ENCODE peak calls at places on chromosomes 12 and 14, in nine cellular contexts. One of them, this sample, is unnamed.

GRCh38 chr12:20631711-20632110 is 63.4 kb upstream of the SLCO1C1 start:
- DNase-seq in activated CD4-positive, alpha-beta memory T cell treated with anti-CD3 and anti-CD28 coated beads, Interleukin-2, amount 10 ng/mL, durations not matched to agents 7 days and 5 days: no peak
- DNase-seq in K562: no peak
- DNase-seq in NCI-H446 treated with DMSO at 0.1 percent for 48 hours: no peak
- DNase-seq in left ventricle myocardium superior: no peak
- DNase-seq in HFFc6: no peak
- DNase-seq in fibroblast of villous mesenchyme: peak; percentile 14
- DNase-seq in activated T-cell treated with anti-CD3 and anti-CD28 coated beads for 48 hours: no peak
- DNase-seq in progenitor cell of endocrine pancreas: no peak
- DNase-seq in this sample: peak; percentile 2

GRCh38 chr12:81500788-81501187 is 258.4 kb downstream of the PPFIA2 start:
- DNase-seq in activated CD4-positive, alpha-beta memory T cell treated with anti-CD3 and anti-CD28 coated beads, Interleukin-2, amount 10 ng/mL, durations not matched to agents 7 days and 5 days: no peak
- DNase-seq in K562: no peak
- DNase-seq in NCI-H446 treated with DMSO at 0.1 percent for 48 hours: no peak
- DNase-seq in left ventricle myocardium superior: no peak
- DNase-seq in HFFc6: no peak
- DNase-seq in fibroblast of villous mesenchyme: no peak
- DNase-seq in activated T-cell treated with anti-CD3 and anti-CD28 coated beads for 48 hours: no peak
- DNase-seq in progenitor cell of endocrine pancreas: no peak
- DNase-seq in this sample: no peak

GRCh38 chr12:119772431-119772830 is 104.5 kb downstream of the PRKAB1 start:
- DNase-seq in activated CD4-positive, alpha-beta memory T cell treated with anti-CD3 and anti-CD28 coated beads, Interleukin-2, amount 10 ng/mL, durations not matched to agents 7 days and 5 days: no peak
- DNase-seq in K562: no peak
- DNase-seq in NCI-H446 treated with DMSO at 0.1 percent for 48 hours: no peak
- DNase-seq in left ventricle myocardium superior: no peak
- DNase-seq in HFFc6: peak; percentile 55
- DNase-seq in fibroblast of villous mesenchyme: peak; percentile 34
- DNase-seq in activated T-cell treated with anti-CD3 and anti-CD28 coated beads for 48 hours: no peak
- DNase-seq in progenitor cell of endocrine pancreas: no peak
- DNase-seq in this sample: no peak

GRCh38 chr12:26493656-26494055 is 298.3 kb downstream of the SSPN start:
- DNase-seq in activated CD4-positive, alpha-beta memory T cell treated with anti-CD3 and anti-CD28 coated beads, Interleukin-2, amount 10 ng/mL, durations not matched to agents 7 days and 5 days: no peak
- DNase-seq in K562: no peak
- DNase-seq in NCI-H446 treated with DMSO at 0.1 percent for 48 hours: no peak
- DNase-seq in left ventricle myocardium superior: no peak
- DNase-seq in HFFc6: no peak
- DNase-seq in fibroblast of villous mesenchyme: no peak
- DNase-seq in activated T-cell treated with anti-CD3 and anti-CD28 coated beads for 48 hours: no peak
- DNase-seq in progenitor cell of endocrine pancreas: no peak
- DNase-seq in this sample: peak; percentile 75

GRCh38 chr12:110543252-110543959 is 39.7 kb downstream of the PPTC7 start:
- DNase-seq in activated CD4-positive, alpha-beta memory T cell treated with anti-CD3 and anti-CD28 coated beads, Interleukin-2, amount 10 ng/mL, durations not matched to agents 7 days and 5 days: no peak
- DNase-seq in K562: no peak
- DNase-seq in NCI-H446 treated with DMSO at 0.1 percent for 48 hours: peak; percentile 47
- DNase-seq in left ventricle myocardium superior: peak; percentile 89
- DNase-seq in HFFc6: no peak
- DNase-seq in fibroblast of villous mesenchyme: peak; percentile 90
- DNase-seq in activated T-cell treated with anti-CD3 and anti-CD28 coated beads for 48 hours: no peak
- DNase-seq in progenitor cell of endocrine pancreas: no peak
- DNase-seq in this sample: peak; percentile 99

GRCh38 chr12:60684988-60685655 is 1089.3 kb downstream of the SLC16A7 start:
- DNase-seq in activated CD4-positive, alpha-beta memory T cell treated with anti-CD3 and anti-CD28 coated beads, Interleukin-2, amount 10 ng/mL, durations not matched to agents 7 days and 5 days: no peak
- DNase-seq in K562: no peak
- DNase-seq in NCI-H446 treated with DMSO at 0.1 percent for 48 hours: no peak
- DNase-seq in left ventricle myocardium superior: no peak
- DNase-seq in HFFc6: no peak
- DNase-seq in fibroblast of villous mesenchyme: no peak
- DNase-seq in activated T-cell treated with anti-CD3 and anti-CD28 coated beads for 48 hours: no peak
- DNase-seq in progenitor cell of endocrine pancreas: no peak
- DNase-seq in this sample: no peak

GRCh38 chr14:64726585-64726890 is 22.3 kb downstream of the PLEKHG3 start:
- DNase-seq in activated CD4-positive, alpha-beta memory T cell treated with anti-CD3 and anti-CD28 coated beads, Interleukin-2, amount 10 ng/mL, durations not matched to agents 7 days and 5 days: peak; percentile 59
- DNase-seq in K562: no peak
- DNase-seq in NCI-H446 treated with DMSO at 0.1 percent for 48 hours: no peak
- DNase-seq in left ventricle myocardium superior: no peak
- DNase-seq in HFFc6: peak; percentile 18
- DNase-seq in fibroblast of villous mesenchyme: peak; percentile 77
- DNase-seq in activated T-cell treated with anti-CD3 and anti-CD28 coated beads for 48 hours: no peak
- DNase-seq in progenitor cell of endocrine pancreas: no peak
- DNase-seq in this sample: no peak

GRCh38 chr12:27334052-27334720 is 1.6 kb downstream of the BMAL2 start:
- DNase-seq in activated CD4-positive, alpha-beta memory T cell treated with anti-CD3 and anti-CD28 coated beads, Interleukin-2, amount 10 ng/mL, durations not matched to agents 7 days and 5 days: no peak
- DNase-seq in K562: no peak
- DNase-seq in NCI-H446 treated with DMSO at 0.1 percent for 48 hours: no peak
- DNase-seq in left ventricle myocardium superior: no peak
- DNase-seq in HFFc6: no peak
- DNase-seq in fibroblast of villous mesenchyme: no peak
- DNase-seq in activated T-cell treated with anti-CD3 and anti-CD28 coated beads for 48 hours: no peak
- DNase-seq in progenitor cell of endocrine pancreas: no peak
- DNase-seq in this sample: no peak

GRCh38 chr12:113700943-113701342 is 229.3 kb upstream of the LHX5 start:
- DNase-seq in activated CD4-positive, alpha-beta memory T cell treated with anti-CD3 and anti-CD28 coated beads, Interleukin-2, amount 10 ng/mL, durations not matched to agents 7 days and 5 days: no peak
- DNase-seq in K562: no peak
- DNase-seq in NCI-H446 treated with DMSO at 0.1 percent for 48 hours: no peak
- DNase-seq in left ventricle myocardium superior: no peak
- DNase-seq in HFFc6: peak; percentile 81
- DNase-seq in fibroblast of villous mesenchyme: no peak
- DNase-seq in activated T-cell treated with anti-CD3 and anti-CD28 coated beads for 48 hours: no peak
- DNase-seq in progenitor cell of endocrine pancreas: no peak
- DNase-seq in this sample: no peak

GRCh38 chr14:35932659-35933159 is 106.6 kb downstream of the BRMS1L start:
- DNase-seq in activated CD4-positive, alpha-beta memory T cell treated with anti-CD3 and anti-CD28 coated beads, Interleukin-2, amount 10 ng/mL, durations not matched to agents 7 days and 5 days: peak; percentile 34
- DNase-seq in K562: no peak
- DNase-seq in NCI-H446 treated with DMSO at 0.1 percent for 48 hours: no peak
- DNase-seq in left ventricle myocardium superior: no peak
- DNase-seq in HFFc6: no peak
- DNase-seq in fibroblast of villous mesenchyme: no peak
- DNase-seq in activated T-cell treated with anti-CD3 and anti-CD28 coated beads for 48 hours: peak; percentile 13
- DNase-seq in progenitor cell of endocrine pancreas: no peak
- DNase-seq in this sample: no peak

GRCh38 chr14:106657460-106657859 is 1131.1 kb downstream of the TMEM121 start:
- DNase-seq in activated CD4-positive, alpha-beta memory T cell treated with anti-CD3 and anti-CD28 coated beads, Interleukin-2, amount 10 ng/mL, durations not matched to agents 7 days and 5 days: peak; percentile 68
- DNase-seq in K562: no peak
- DNase-seq in NCI-H446 treated with DMSO at 0.1 percent for 48 hours: no peak
- DNase-seq in left ventricle myocardium superior: no peak
- DNase-seq in HFFc6: no peak
- DNase-seq in fibroblast of villous mesenchyme: no peak
- DNase-seq in activated T-cell treated with anti-CD3 and anti-CD28 coated beads for 48 hours: peak; percentile 30
- DNase-seq in progenitor cell of endocrine pancreas: no peak
- DNase-seq in this sample: no peak

GRCh38 chr12:7072024-7072423 is 11.5 kb downstream of the C1S start:
- DNase-seq in activated CD4-positive, alpha-beta memory T cell treated with anti-CD3 and anti-CD28 coated beads, Interleukin-2, amount 10 ng/mL, durations not matched to agents 7 days and 5 days: no peak
- DNase-seq in K562: no peak
- DNase-seq in NCI-H446 treated with DMSO at 0.1 percent for 48 hours: no peak
- DNase-seq in left ventricle myocardium superior: no peak
- DNase-seq in HFFc6: no peak
- DNase-seq in fibroblast of villous mesenchyme: no peak
- DNase-seq in activated T-cell treated with anti-CD3 and anti-CD28 coated beads for 48 hours: no peak
- DNase-seq in progenitor cell of endocrine pancreas: no peak
- DNase-seq in this sample: no peak

GRCh38 chr14:70707138-70708038 is 65.7 kb downstream of the TTC9 start:
- DNase-seq in activated CD4-positive, alpha-beta memory T cell treated with anti-CD3 and anti-CD28 coated beads, Interleukin-2, amount 10 ng/mL, durations not matched to agents 7 days and 5 days: no peak
- DNase-seq in K562: no peak
- DNase-seq in NCI-H446 treated with DMSO at 0.1 percent for 48 hours: no peak
- DNase-seq in left ventricle myocardium superior: no peak
- DNase-seq in HFFc6: peak; percentile 53
- DNase-seq in fibroblast of villous mesenchyme: no peak
- DNase-seq in activated T-cell treated with anti-CD3 and anti-CD28 coated beads for 48 hours: peak; percentile 6
- DNase-seq in progenitor cell of endocrine pancreas: no peak
- DNase-seq in this sample: peak; percentile 71

GRCh38 chr12:95764848-95765247 is 25.7 kb downstream of the NTN4 start:
- DNase-seq in activated CD4-positive, alpha-beta memory T cell treated with anti-CD3 and anti-CD28 coated beads, Interleukin-2, amount 10 ng/mL, durations not matched to agents 7 days and 5 days: no peak
- DNase-seq in K562: no peak
- DNase-seq in NCI-H446 treated with DMSO at 0.1 percent for 48 hours: no peak
- DNase-seq in left ventricle myocardium superior: no peak
- DNase-seq in HFFc6: no peak
- DNase-seq in fibroblast of villous mesenchyme: no peak
- DNase-seq in activated T-cell treated with anti-CD3 and anti-CD28 coated beads for 48 hours: no peak
- DNase-seq in progenitor cell of endocrine pancreas: no peak
- DNase-seq in this sample: no peak

GRCh38 chr14:90425480-90425879 is 28.7 kb downstream of the CALM1 start:
- DNase-seq in activated CD4-positive, alpha-beta memory T cell treated with anti-CD3 and anti-CD28 coated beads, Interleukin-2, amount 10 ng/mL, durations not matched to agents 7 days and 5 days: no peak
- DNase-seq in K562: no peak
- DNase-seq in NCI-H446 treated with DMSO at 0.1 percent for 48 hours: no peak
- DNase-seq in left ventricle myocardium superior: no peak
- DNase-seq in HFFc6: no peak
- DNase-seq in fibroblast of villous mesenchyme: no peak
- DNase-seq in activated T-cell treated with anti-CD3 and anti-CD28 coated beads for 48 hours: no peak
- DNase-seq in progenitor cell of endocrine pancreas: no peak
- DNase-seq in this sample: no peak

GRCh38 chr12:49627752-49628360 is 4.5 kb downstream of the PRPF40B start:
- DNase-seq in activated CD4-positive, alpha-beta memory T cell treated with anti-CD3 and anti-CD28 coated beads, Interleukin-2, amount 10 ng/mL, durations not matched to agents 7 days and 5 days: no peak
- DNase-seq in K562: no peak
- DNase-seq in NCI-H446 treated with DMSO at 0.1 percent for 48 hours: no peak
- DNase-seq in left ventricle myocardium superior: no peak
- DNase-seq in HFFc6: peak; percentile 44
- DNase-seq in fibroblast of villous mesenchyme: no peak
- DNase-seq in activated T-cell treated with anti-CD3 and anti-CD28 coated beads for 48 hours: no peak
- DNase-seq in progenitor cell of endocrine pancreas: no peak
- DNase-seq in this sample: no peak

GRCh38 chr14:73719791-73720190 is 5.6 kb upstream of the PNMA1 start:
- DNase-seq in activated CD4-positive, alpha-beta memory T cell treated with anti-CD3 and anti-CD28 coated beads, Interleukin-2, amount 10 ng/mL, durations not matched to agents 7 days and 5 days: no peak
- DNase-seq in K562: no peak
- DNase-seq in NCI-H446 treated with DMSO at 0.1 percent for 48 hours: no peak
- DNase-seq in left ventricle myocardium superior: no peak
- DNase-seq in HFFc6: no peak
- DNase-seq in fibroblast of villous mesenchyme: no peak
- DNase-seq in activated T-cell treated with anti-CD3 and anti-CD28 coated beads for 48 hours: no peak
- DNase-seq in progenitor cell of endocrine pancreas: no peak
- DNase-seq in this sample: no peak

GRCh38 chr12:94111290-94111689 is 37.1 kb upstream of the PLXNC1 start:
- DNase-seq in activated CD4-positive, alpha-beta memory T cell treated with anti-CD3 and anti-CD28 coated beads, Interleukin-2, amount 10 ng/mL, durations not matched to agents 7 days and 5 days: no peak
- DNase-seq in K562: no peak
- DNase-seq in NCI-H446 treated with DMSO at 0.1 percent for 48 hours: no peak
- DNase-seq in left ventricle myocardium superior: no peak
- DNase-seq in HFFc6: no peak
- DNase-seq in fibroblast of villous mesenchyme: no peak
- DNase-seq in activated T-cell treated with anti-CD3 and anti-CD28 coated beads for 48 hours: no peak
- DNase-seq in progenitor cell of endocrine pancreas: no peak
- DNase-seq in this sample: no peak

GRCh38 chr14:54220122-54220691 is 176.6 kb upstream of the CDKN3 start:
- DNase-seq in activated CD4-positive, alpha-beta memory T cell treated with anti-CD3 and anti-CD28 coated beads, Interleukin-2, amount 10 ng/mL, durations not matched to agents 7 days and 5 days: no peak
- DNase-seq in K562: no peak
- DNase-seq in NCI-H446 treated with DMSO at 0.1 percent for 48 hours: no peak
- DNase-seq in left ventricle myocardium superior: peak; percentile 55
- DNase-seq in HFFc6: no peak
- DNase-seq in fibroblast of villous mesenchyme: peak; percentile 6
- DNase-seq in activated T-cell treated with anti-CD3 and anti-CD28 coated beads for 48 hours: no peak
- DNase-seq in progenitor cell of endocrine pancreas: no peak
- DNase-seq in this sample: peak; percentile 13

GRCh38 chr12:14167005-14167628 is 185.7 kb upstream of the GRIN2B start:
- DNase-seq in activated CD4-positive, alpha-beta memory T cell treated with anti-CD3 and anti-CD28 coated beads, Interleukin-2, amount 10 ng/mL, durations not matched to agents 7 days and 5 days: peak; percentile 35
- DNase-seq in K562: peak; percentile 49
- DNase-seq in NCI-H446 treated with DMSO at 0.1 percent for 48 hours: peak; percentile 22
- DNase-seq in left ventricle myocardium superior: no peak
- DNase-seq in HFFc6: peak; percentile 47
- DNase-seq in fibroblast of villous mesenchyme: peak; percentile 55
- DNase-seq in activated T-cell treated with anti-CD3 and anti-CD28 coated beads for 48 hours: peak; percentile 8
- DNase-seq in progenitor cell of endocrine pancreas: peak; percentile 65
- DNase-seq in this sample: peak; percentile 33

GRCh38 chr12:88258396-88258795 is 116.3 kb downstream of the TMTC3 start:
- DNase-seq in activated CD4-positive, alpha-beta memory T cell treated with anti-CD3 and anti-CD28 coated beads, Interleukin-2, amount 10 ng/mL, durations not matched to agents 7 days and 5 days: no peak
- DNase-seq in K562: no peak
- DNase-seq in NCI-H446 treated with DMSO at 0.1 percent for 48 hours: no peak
- DNase-seq in left ventricle myocardium superior: no peak
- DNase-seq in HFFc6: peak; percentile 67
- DNase-seq in fibroblast of villous mesenchyme: peak; percentile 55
- DNase-seq in activated T-cell treated with anti-CD3 and anti-CD28 coated beads for 48 hours: no peak
- DNase-seq in progenitor cell of endocrine pancreas: no peak
- DNase-seq in this sample: no peak

GRCh38 chr12:132986885-132987225 is 688 bp downstream of the ZNF26 start:
- DNase-seq in activated CD4-positive, alpha-beta memory T cell treated with anti-CD3 and anti-CD28 coated beads, Interleukin-2, amount 10 ng/mL, durations not matched to agents 7 days and 5 days: no peak
- DNase-seq in K562: no peak
- DNase-seq in NCI-H446 treated with DMSO at 0.1 percent for 48 hours: no peak
- DNase-seq in left ventricle myocardium superior: no peak
- DNase-seq in HFFc6: no peak
- DNase-seq in fibroblast of villous mesenchyme: peak; percentile 42
- DNase-seq in activated T-cell treated with anti-CD3 and anti-CD28 coated beads for 48 hours: no peak
- DNase-seq in progenitor cell of endocrine pancreas: no peak
- DNase-seq in this sample: no peak

GRCh38 chr12:50104614-50105366 is 982 bp downstream of the GPD1 start:
- DNase-seq in activated CD4-positive, alpha-beta memory T cell treated with anti-CD3 and anti-CD28 coated beads, Interleukin-2, amount 10 ng/mL, durations not matched to agents 7 days and 5 days: no peak
- DNase-seq in K562: no peak
- DNase-seq in NCI-H446 treated with DMSO at 0.1 percent for 48 hours: no peak
- DNase-seq in left ventricle myocardium superior: peak; percentile 50
- DNase-seq in HFFc6: no peak
- DNase-seq in fibroblast of villous mesenchyme: no peak
- DNase-seq in activated T-cell treated with anti-CD3 and anti-CD28 coated beads for 48 hours: no peak
- DNase-seq in progenitor cell of endocrine pancreas: no peak
- DNase-seq in this sample: no peak

GRCh38 chr12:12943589-12944260 is 8.2 kb downstream of the GPRC5D start:
- DNase-seq in activated CD4-positive, alpha-beta memory T cell treated with anti-CD3 and anti-CD28 coated beads, Interleukin-2, amount 10 ng/mL, durations not matched to agents 7 days and 5 days: no peak
- DNase-seq in K562: no peak
- DNase-seq in NCI-H446 treated with DMSO at 0.1 percent for 48 hours: no peak
- DNase-seq in left ventricle myocardium superior: no peak
- DNase-seq in HFFc6: no peak
- DNase-seq in fibroblast of villous mesenchyme: no peak
- DNase-seq in activated T-cell treated with anti-CD3 and anti-CD28 coated beads for 48 hours: no peak
- DNase-seq in progenitor cell of endocrine pancreas: no peak
- DNase-seq in this sample: no peak

GRCh38 chr14:34629657-34630529 is at the start of gene SNX6:
- DNase-seq in activated CD4-positive, alpha-beta memory T cell treated with anti-CD3 and anti-CD28 coated beads, Interleukin-2, amount 10 ng/mL, durations not matched to agents 7 days and 5 days: peak; percentile 86
- DNase-seq in K562: peak; percentile 94
- DNase-seq in NCI-H446 treated with DMSO at 0.1 percent for 48 hours: peak; percentile 57
- DNase-seq in left ventricle myocardium superior: peak; percentile 93
- DNase-seq in HFFc6: peak; percentile 58
- DNase-seq in fibroblast of villous mesenchyme: peak; percentile 75
- DNase-seq in activated T-cell treated with anti-CD3 and anti-CD28 coated beads for 48 hours: peak; percentile 78
- DNase-seq in progenitor cell of endocrine pancreas: peak; percentile 70
- DNase-seq in this sample: peak; percentile 85

GRCh38 chr12:70663838-70664237 is 26.6 kb upstream of the PTPRB start:
- DNase-seq in activated CD4-positive, alpha-beta memory T cell treated with anti-CD3 and anti-CD28 coated beads, Interleukin-2, amount 10 ng/mL, durations not matched to agents 7 days and 5 days: no peak
- DNase-seq in K562: no peak
- DNase-seq in NCI-H446 treated with DMSO at 0.1 percent for 48 hours: no peak
- DNase-seq in left ventricle myocardium superior: no peak
- DNase-seq in HFFc6: no peak
- DNase-seq in fibroblast of villous mesenchyme: no peak
- DNase-seq in activated T-cell treated with anti-CD3 and anti-CD28 coated beads for 48 hours: no peak
- DNase-seq in progenitor cell of endocrine pancreas: no peak
- DNase-seq in this sample: no peak

GRCh38 chr12:56229082-56229481 is 769 bp upstream of the SLC39A5 start:
- DNase-seq in activated CD4-positive, alpha-beta memory T cell treated with anti-CD3 and anti-CD28 coated beads, Interleukin-2, amount 10 ng/mL, durations not matched to agents 7 days and 5 days: no peak
- DNase-seq in K562: peak; percentile 57
- DNase-seq in NCI-H446 treated with DMSO at 0.1 percent for 48 hours: no peak
- DNase-seq in left ventricle myocardium superior: no peak
- DNase-seq in HFFc6: no peak
- DNase-seq in fibroblast of villous mesenchyme: no peak
- DNase-seq in activated T-cell treated with anti-CD3 and anti-CD28 coated beads for 48 hours: no peak
- DNase-seq in progenitor cell of endocrine pancreas: no peak
- DNase-seq in this sample: no peak

GRCh38 chr12:9718968-9719367 is 13.9 kb downstream of the CLECL1 start:
- DNase-seq in activated CD4-positive, alpha-beta memory T cell treated with anti-CD3 and anti-CD28 coated beads, Interleukin-2, amount 10 ng/mL, durations not matched to agents 7 days and 5 days: no peak
- DNase-seq in K562: no peak
- DNase-seq in NCI-H446 treated with DMSO at 0.1 percent for 48 hours: no peak
- DNase-seq in left ventricle myocardium superior: no peak
- DNase-seq in HFFc6: no peak
- DNase-seq in fibroblast of villous mesenchyme: no peak
- DNase-seq in activated T-cell treated with anti-CD3 and anti-CD28 coated beads for 48 hours: no peak
- DNase-seq in progenitor cell of endocrine pancreas: no peak
- DNase-seq in this sample: no peak

GRCh38 chr14:60971271-60971670 is 9.6 kb downstream of the TRMT5 start:
- DNase-seq in activated CD4-positive, alpha-beta memory T cell treated with anti-CD3 and anti-CD28 coated beads, Interleukin-2, amount 10 ng/mL, durations not matched to agents 7 days and 5 days: no peak
- DNase-seq in K562: no peak
- DNase-seq in NCI-H446 treated with DMSO at 0.1 percent for 48 hours: no peak
- DNase-seq in left ventricle myocardium superior: no peak
- DNase-seq in HFFc6: no peak
- DNase-seq in fibroblast of villous mesenchyme: peak; percentile 30
- DNase-seq in activated T-cell treated with anti-CD3 and anti-CD28 coated beads for 48 hours: no peak
- DNase-seq in progenitor cell of endocrine pancreas: no peak
- DNase-seq in this sample: no peak

GRCh38 chr14:106318700-106319099 is 792.3 kb downstream of the TMEM121 start:
- DNase-seq in activated CD4-positive, alpha-beta memory T cell treated with anti-CD3 and anti-CD28 coated beads, Interleukin-2, amount 10 ng/mL, durations not matched to agents 7 days and 5 days: peak; percentile 66
- DNase-seq in K562: peak; percentile 38
- DNase-seq in NCI-H446 treated with DMSO at 0.1 percent for 48 hours: no peak
- DNase-seq in left ventricle myocardium superior: no peak
- DNase-seq in HFFc6: no peak
- DNase-seq in fibroblast of villous mesenchyme: no peak
- DNase-seq in activated T-cell treated with anti-CD3 and anti-CD28 coated beads for 48 hours: peak; percentile 67
- DNase-seq in progenitor cell of endocrine pancreas: no peak
- DNase-seq in this sample: no peak

GRCh38 chr14:105023791-105024480 is 3.1 kb upstream of the CDCA4 start:
- DNase-seq in activated CD4-positive, alpha-beta memory T cell treated with anti-CD3 and anti-CD28 coated beads, Interleukin-2, amount 10 ng/mL, durations not matched to agents 7 days and 5 days: no peak
- DNase-seq in K562: no peak
- DNase-seq in NCI-H446 treated with DMSO at 0.1 percent for 48 hours: no peak
- DNase-seq in left ventricle myocardium superior: no peak
- DNase-seq in HFFc6: peak; percentile 64
- DNase-seq in fibroblast of villous mesenchyme: peak; percentile 45
- DNase-seq in activated T-cell treated with anti-CD3 and anti-CD28 coated beads for 48 hours: no peak
- DNase-seq in progenitor cell of endocrine pancreas: no peak
- DNase-seq in this sample: no peak